ENCODE peak calls at places on chromosomes 4 and X, in eight cellular contexts. Z, D, B, I, R, T, P and S are unnamed samples.

GRCh38 chr4:93719552-93719951 is 109.0 kb upstream of the ATOH1 start:
- DNase-seq in Z (no peak), D (no peak), B (no peak), I (no peak), R (no peak), T (no peak), P (peak; percentile 61), S (no peak)

GRCh38 chr4:10589808-10590207 is 94.8 kb downstream of the CLNK start:
- DNase-seq in Z (no peak), D (peak; percentile 7), B (no peak), I (peak; percentile 75), R (no peak), T (no peak), P (peak; percentile 79), S (no peak)

GRCh38 chrX:41022579-41022978 is 62.7 kb upstream of the USP9X start:
- DNase-seq in Z (no peak), D (no peak), B (peak; percentile 53), I (no peak), R (no peak), T (no peak), P (peak; percentile 57), S (no peak)

GRCh38 chr4:169506903-169507302 is 105.5 kb downstream of the NEK1 start:
- DNase-seq in Z (no peak), D (no peak), B (no peak), I (no peak), R (no peak), T (no peak), P (no peak), S (no peak)

GRCh38 chrX:132751043-132751690 is 207.3 kb downstream of the HS6ST2 start:
- DNase-seq in Z (no peak), D (no peak), B (no peak), I (no peak), R (no peak), T (no peak), P (no peak), S (peak; percentile 48)

GRCh38 chrX:112865464-112866025 is 24.9 kb upstream of the AMOT start:
- DNase-seq in Z (no peak), D (no peak), B (no peak), I (no peak), R (no peak), T (no peak), P (no peak), S (no peak)

GRCh38 chr4:664713-665231 is 9.3 kb downstream of the ATP5ME start:
- DNase-seq in Z (no peak), D (no peak), B (no peak), I (no peak), R (peak; percentile 28), T (no peak), P (no peak), S (no peak)

GRCh38 chr4:26173619-26174018 is 147.2 kb upstream of the RBPJ start:
- DNase-seq in Z (no peak), D (no peak), B (no peak), I (no peak), R (no peak), T (no peak), P (peak; percentile 71), S (peak; percentile 21)

GRCh38 chr4:146637853-146638800 is 566 bp upstream of the POU4F2 start:
- DNase-seq in Z (no peak), D (peak; percentile 75), B (no peak), I (no peak), R (no peak), T (peak; percentile 46), P (no peak), S (no peak)

GRCh38 chrX:48179691-48180090 is 16.9 kb downstream of the SSX5 start:
- DNase-seq in Z (no peak), D (no peak), B (no peak), I (no peak), R (no peak), T (no peak), P (no peak), S (no peak)

GRCh38 chr4:102878901-102879300 is 10.1 kb downstream of the CISD2 start:
- DNase-seq in Z (no peak), D (peak; percentile 28), B (no peak), I (no peak), R (no peak), T (no peak), P (no peak), S (no peak)

GRCh38 chr4:184757810-184758209 is 23.9 kb upstream of the CENPU start:
- DNase-seq in Z (peak; percentile 82), D (no peak), B (no peak), I (peak; percentile 73), R (no peak), T (no peak), P (no peak), S (peak; percentile 72)

GRCh38 chr4:142811034-142811433 is 35.1 kb downstream of the INPP4B start:
- DNase-seq in Z (no peak), D (no peak), B (no peak), I (no peak), R (no peak), T (no peak), P (no peak), S (no peak)

GRCh38 chr4:137000432-137000831 is 531.9 kb downstream of the PCDH18 start:
- DNase-seq in Z (no peak), D (no peak), B (no peak), I (no peak), R (no peak), T (no peak), P (no peak), S (peak; percentile 3)

GRCh38 chr4:185730849-185731608 is 81.0 kb downstream of the SORBS2 start:
- DNase-seq in Z (no peak), D (no peak), B (no peak), I (peak; percentile 68), R (no peak), T (no peak), P (no peak), S (peak; percentile 51)

GRCh38 chrX:11085305-11085704 is 25.8 kb upstream of the HCCS start:
- DNase-seq in Z (no peak), D (no peak), B (no peak), I (no peak), R (no peak), T (no peak), P (no peak), S (no peak)

GRCh38 chr4:113292371-113293042 is 243.1 kb downstream of the ANK2 start:
- DNase-seq in Z (no peak), D (no peak), B (no peak), I (peak; percentile 55), R (peak; percentile 70), T (peak; percentile 92), P (peak; percentile 85), S (peak; percentile 18)

GRCh38 chr4:1535926-1536578 is 129.8 kb upstream of the NKX1-1 start:
- DNase-seq in Z (no peak), D (no peak), B (no peak), I (no peak), R (no peak), T (no peak), P (no peak), S (no peak)

GRCh38 chrX:153723351-153724251 is 586 bp downstream of the BCAP31 start:
- DNase-seq in Z (no peak), D (peak; percentile 56), B (peak; percentile 67), I (peak; percentile 41), R (peak; percentile 62), T (peak; percentile 70), P (peak; percentile 63), S (no peak)

GRCh38 chrX:28659269-28659668 is 72.0 kb downstream of the IL1RAPL1 start:
- DNase-seq in Z (no peak), D (peak; percentile 0), B (peak; percentile 19), I (no peak), R (no peak), T (no peak), P (no peak), S (no peak)

GRCh38 chr4:145545538-145546224 is 64.0 kb downstream of the SMAD1 start:
- DNase-seq in Z (no peak), D (peak; percentile 77), B (no peak), I (peak; percentile 93), R (no peak), T (no peak), P (peak; percentile 84), S (peak; percentile 85)

GRCh38 chr4:40180356-40180755 is 16.5 kb upstream of the RHOH start:
- DNase-seq in Z (no peak), D (peak; percentile 88), B (peak; percentile 80), I (peak; percentile 79), R (no peak), T (no peak), P (peak; percentile 89), S (peak; percentile 91)

GRCh38 chr4:174273960-174274359 is 9.5 kb downstream of the FBXO8 start:
- DNase-seq in Z (no peak), D (no peak), B (no peak), I (no peak), R (no peak), T (no peak), P (no peak), S (no peak)

GRCh38 chr4:73619351-73619750 is 885 bp downstream of the RASSF6 start:
- DNase-seq in Z (no peak), D (no peak), B (no peak), I (no peak), R (no peak), T (no peak), P (no peak), S (no peak)
- H3K4me3 ChIP-seq in Z (no peak overlapping the region), D (no peak overlapping the region), B (no peak overlapping the region), I (no peak overlapping the region), R (no peak overlapping the region), T (no peak overlapping the region), P (no peak overlapping the region), S (no peak overlapping the region)

DNA sequence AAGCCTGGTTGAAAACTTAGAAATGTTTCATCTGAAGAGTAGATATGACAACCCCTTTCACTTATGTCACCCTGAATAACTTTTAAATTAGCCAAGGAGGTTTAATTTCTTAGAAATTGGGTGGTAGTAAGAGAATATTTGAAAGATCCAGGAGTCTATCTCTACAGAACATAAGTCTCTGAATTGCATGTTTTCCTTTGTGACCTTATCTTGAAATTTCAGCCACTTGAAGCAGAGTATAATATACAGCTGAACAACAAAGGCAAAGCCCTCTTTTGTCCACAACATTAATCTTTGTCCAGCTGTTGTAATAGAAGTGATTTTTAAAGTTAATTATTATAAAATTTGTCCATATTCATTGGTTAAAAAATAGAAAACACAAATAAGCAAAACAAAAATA is 49.4 kb downstream of the TMEM154 start:
- DNase-seq in Z (no peak), D (no peak), B (no peak), I (no peak), R (no peak), T (no peak), P (no peak), S (no peak)
- H3K4me3 ChIP-seq in Z (no peak overlapping the region), D (no peak overlapping the region), B (no peak overlapping the region), I (no peak overlapping the region), R (no peak overlapping the region), T (no peak overlapping the region), P (no peak overlapping the region), S (no peak overlapping the region)

GRCh38 chr4:80043534-80043933 is 29.5 kb downstream of the ANTXR2 start:
- DNase-seq in Z (no peak), D (no peak), B (no peak), I (peak; percentile 73), R (peak; percentile 53), T (no peak), P (no peak), S (no peak)
- H3K4me3 ChIP-seq in Z (no peak overlapping the region), D (no peak overlapping the region), B (no peak overlapping the region), I (no peak overlapping the region), R (no peak overlapping the region), T (no peak overlapping the region), P (no peak overlapping the region), S (no peak overlapping the region)

GRCh38 chr4:54036184-54036583 is 28.2 kb downstream of the CHIC2 start:
- DNase-seq in Z (no peak), D (no peak), B (no peak), I (no peak), R (no peak), T (no peak), P (no peak), S (no peak)

GRCh38 chr4:54027311-54027710 is 37.1 kb downstream of the CHIC2 start:
- DNase-seq in Z (no peak), D (no peak), B (no peak), I (no peak), R (no peak), T (no peak), P (no peak), S (no peak)

GRCh38 chr4:54032558-54033135 is 31.8 kb downstream of the CHIC2 start:
- DNase-seq in Z (no peak), D (no peak), B (peak; percentile 28), I (no peak), R (no peak), T (no peak), P (no peak), S (no peak)
- H3K4me3 ChIP-seq in Z (no peak overlapping the region), D (no peak overlapping the region), B (peak overlapping the region; percentile 46), I (no peak overlapping the region), R (no peak overlapping the region), T (peak overlapping the region; percentile 39), P (no peak overlapping the region), S (no peak overlapping the region)